ENCODE peak calls at places on chromosomes 5 and 9, in ten cellular contexts. J is effector memory CD4-positive, alpha-beta T cell; N is cardiac fibroblast; T is choroid plexus epithelial cell; Z is GM23248; B is astrocyte of the spinal cord; O is AG04450; R is fibroblast of lung; S is A549; C is cardiac muscle cell. W is an unnamed sample.

GRCh38 chr5:2012885-2013284 is 130.2 kb upstream of the IRX4 start:
- DNase-seq in O (no peak), N (no peak), J (no peak), T (no peak), B (no peak), Z (no peak), C (no peak), S (no peak), R (no peak), W (no peak)

GRCh38 chr9:130021123-130021522 is 21.9 kb downstream of the FNBP1 start:
- DNase-seq in C (no peak), J (no peak), O (no peak), T (no peak), N (no peak), Z (no peak), S (no peak), R (no peak), B (no peak), W (no peak)

GRCh38 chr5:79474416-79475173 is 39.3 kb downstream of the HOMER1 start:
- DNase-seq in O (no peak), J (no peak), S (no peak), B (no peak), C (no peak), R (no peak), Z (peak), N (no peak), T (no peak), W (no peak)

GRCh38 chr9:108477538-108478006 is 378.2 kb downstream of the ACTL7B start:
- DNase-seq in J (no peak), O (peak), B (peak), R (peak), N (peak), T (peak), Z (peak), S (peak), C (no peak), W (peak)

GRCh38 chr5:120449501-120449900 is 14.6 kb upstream of the PRR16 start:
- DNase-seq in S (no peak), Z (peak), T (no peak), O (no peak), R (no peak), J (no peak), B (peak), N (peak), C (no peak), W (no peak)

GRCh38 chr5:59831341-59831989 is 62.1 kb downstream of the PDE4D start:
- DNase-seq in R (peak), C (no peak), Z (no peak), B (no peak), T (peak), N (peak), J (no peak), O (no peak), S (no peak), W (peak)

GRCh38 chr5:56637321-56637920 is 177.9 kb upstream of the MAP3K1 start:
- DNase-seq in J (no peak), C (no peak), T (peak), S (no peak), Z (no peak), R (no peak), O (no peak), B (peak), N (peak), W (peak)

GRCh38 chr5:132487841-132488555 is 2.6 kb downstream of the IRF1 start:
- DNase-seq in B (no peak), C (no peak), R (no peak), J (no peak), S (no peak), Z (no peak), N (no peak), T (no peak), O (no peak), W (no peak)

GRCh38 chr5:37090123-37090726 is 159.0 kb downstream of the CPLANE1 start:
- DNase-seq in R (no peak), S (no peak), B (no peak), N (no peak), J (no peak), O (no peak), C (no peak), Z (no peak), T (no peak), W (no peak)

GRCh38 chr5:177496111-177497010 is 1.0 kb downstream of the PDLIM7 start:
- DNase-seq in O (peak), N (peak), S (peak), Z (peak), B (peak), C (peak), J (no peak), R (peak), T (peak), W (peak)

GRCh38 chr5:82879089-82879488 is 198.1 kb downstream of the TMEM167A start:
- DNase-seq in B (no peak), J (no peak), O (no peak), R (no peak), N (no peak), T (no peak), S (no peak), C (no peak), Z (no peak), W (no peak)

GRCh38 chr9:32672478-32672877 is 37.0 kb upstream of the TAF1L start:
- DNase-seq in T (peak), O (peak), B (peak), R (no peak), Z (peak), J (no peak), C (no peak), S (peak), N (peak), W (peak)

GRCh38 chr9:70642421-70642820 is 228.0 kb upstream of the KLF9 start:
- DNase-seq in Z (no peak), C (no peak), T (no peak), S (no peak), O (no peak), B (no peak), J (no peak), N (no peak), R (no peak), W (no peak)

GRCh38 chr5:65730910-65731309 is 8.9 kb downstream of the NLN start:
- DNase-seq in J (no peak), T (no peak), N (no peak), R (peak), O (no peak), C (no peak), B (no peak), S (no peak), Z (peak), W (no peak)

GRCh38 chr9:115000217-115000639 is 69.8 kb upstream of the TNFSF8 start:
- DNase-seq in Z (peak), S (no peak), T (no peak), B (no peak), C (no peak), R (no peak), O (no peak), J (no peak), N (no peak), W (no peak)

GRCh38 chr9:111752455-111752854 is 42.3 kb downstream of the SHOC1 start:
- DNase-seq in C (no peak), O (no peak), S (no peak), R (peak), J (no peak), Z (peak), T (peak), N (peak), B (peak), W (peak)

GRCh38 chr5:96354237-96354636 is 78.8 kb downstream of the PCSK1 start:
- DNase-seq in O (no peak), T (no peak), N (no peak), C (no peak), J (no peak), S (no peak), Z (no peak), B (no peak), R (no peak), W (no peak)

GRCh38 chr9:38183994-38184568 is 115.1 kb upstream of the SHB start:
- DNase-seq in Z (peak), T (peak), B (peak), O (no peak), R (peak), J (no peak), N (peak), C (no peak), S (no peak), W (peak)

DNA sequence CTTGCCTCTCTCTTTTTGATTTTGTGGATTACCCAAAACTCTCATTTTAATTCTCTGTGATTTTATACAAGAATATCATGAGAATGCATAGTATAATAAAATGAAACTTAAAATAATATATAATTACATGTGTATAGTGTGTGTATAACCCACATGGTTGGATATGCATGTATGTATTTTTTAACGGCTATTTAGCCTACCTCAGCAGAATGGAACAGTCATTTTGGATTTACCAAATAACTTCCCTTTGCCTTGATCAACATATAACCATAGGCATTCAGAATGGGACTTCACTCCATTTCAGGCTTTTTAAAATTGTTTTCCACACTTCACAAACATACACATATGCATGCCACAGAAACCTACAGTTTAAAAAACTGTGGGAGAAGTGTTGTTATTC is 161.2 kb downstream of the SLF1 start:
- DNase-seq in Z (no peak), J (no peak), S (no peak), N (no peak), B (no peak), R (no peak), C (no peak), O (no peak), T (no peak), W (no peak)
- H3K4me3 ChIP-seq in Z (no peak), J (no peak), S (no peak), N (no peak), B (no peak), R (no peak), C (no peak), O (no peak), T (no peak), W (no peak)

GRCh38 chr9:137162505-137163100 is 7.2 kb downstream of the LRRC26 start:
- DNase-seq in B (no peak), C (peak), O (no peak), T (no peak), R (no peak), N (no peak), Z (peak), J (no peak), S (no peak), W (no peak)
- H3K4me3 ChIP-seq in B (no peak), C (peak), O (no peak), T (no peak), R (no peak), N (peak), Z (peak), J (no peak), S (peak), W (no peak)

GRCh38 chr5:83927140-83927733 is 206.6 kb upstream of the HAPLN1 start:
- DNase-seq in O (no peak), T (peak), J (no peak), R (peak), Z (peak), B (peak), N (peak), C (peak), S (peak), W (peak)
- H3K4me3 ChIP-seq in O (no peak), T (no peak), J (no peak), R (no peak), Z (no peak), B (no peak), N (no peak), C (no peak), S (no peak), W (no peak)

GRCh38 chr9:76218868-76219462 is 175.3 kb downstream of the RFK start:
- DNase-seq in T (peak), B (peak), Z (no peak), C (no peak), O (no peak), N (no peak), R (no peak), J (no peak), S (no peak), W (no peak)
- H3K4me3 ChIP-seq in T (no peak), B (no peak), Z (no peak), C (no peak), O (no peak), N (no peak), R (no peak), J (no peak), S (no peak), W (no peak)

DNA sequence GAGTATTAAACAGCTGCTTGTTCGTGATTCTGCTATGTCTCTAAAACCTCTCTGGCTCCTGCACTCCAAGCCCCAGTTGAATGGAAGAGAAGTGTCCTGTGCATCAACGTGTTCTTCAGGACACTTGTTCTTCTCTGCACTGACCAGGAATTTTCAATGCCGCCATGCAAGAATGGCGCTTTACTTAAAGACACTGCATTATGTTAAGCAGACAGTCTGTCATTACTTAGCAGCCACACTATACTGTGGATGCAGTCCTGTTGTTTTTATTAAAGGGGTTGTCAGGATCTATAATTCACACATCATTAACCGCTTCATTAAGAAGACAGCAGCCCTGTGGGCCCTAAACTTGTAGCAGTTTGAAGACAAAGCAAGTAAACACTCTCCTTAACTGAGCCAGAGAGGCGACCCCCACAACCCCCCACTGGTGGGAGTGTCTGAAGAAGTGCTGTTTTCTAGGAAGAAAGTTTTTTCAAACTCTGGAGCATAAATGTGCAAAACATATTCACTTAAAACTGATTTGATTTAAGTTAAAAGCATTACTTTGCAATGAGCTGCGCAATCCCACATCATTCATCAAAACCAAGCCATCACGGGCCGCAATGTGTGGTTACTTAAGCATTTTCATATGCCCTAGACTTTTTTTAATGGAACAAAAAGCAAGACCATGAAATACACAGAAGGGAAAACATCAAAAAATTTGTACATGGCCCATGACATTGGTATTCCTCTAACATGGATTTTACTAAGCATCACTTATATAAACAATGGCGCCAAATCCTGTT is 164.4 kb downstream of the ZNF608 start:
- DNase-seq in J (no peak), Z (no peak), C (no peak), R (peak), B (no peak), O (peak), N (no peak), S (no peak), T (no peak), W (no peak)
- H3K4me3 ChIP-seq in J (no peak), Z (no peak), C (no peak), R (no peak), B (no peak), O (no peak), N (no peak), S (no peak), T (no peak), W (no peak)

GRCh38 chr9:107049046-107049824 is 186.3 kb downstream of the ZNF462 start:
- DNase-seq in N (peak), C (no peak), B (no peak), Z (no peak), S (no peak), R (no peak), T (peak), O (no peak), J (no peak), W (peak)
- H3K4me3 ChIP-seq in N (no peak), C (no peak), B (no peak), Z (no peak), S (no peak), R (no peak), T (no peak), O (no peak), J (no peak), W (no peak)

W was measured in fibroblast of pulmonary artery.